ENCODE peak calls at places on chromosomes 3 and 15, in ten cellular contexts. D is GM13976, N is sigmoid colon, A is brain microvascular endothelial cell, Y is chondrocyte, J is fibroblast of mammary gland, P is thoracic aorta, S is GM23338, Z is HFFc6, M is A549. E is an unnamed sample.

GRCh38 chr15:31217566-31218270 is 108.9 kb upstream of the KLF13 start:
- DNase-seq in P (no peak), J (no peak), Z (no peak), M (no peak), N (no peak), S (no peak), D (no peak), A (no peak), Y (no peak), E (no peak)

GRCh38 chr3:127183931-127184869 is 8.7 kb upstream of the PRR23E start:
- DNase-seq in Y (no peak), Z (no peak), P (no peak), A (no peak), M (no peak), J (no peak), D (peak; percentile 19), N (peak; percentile 40), S (no peak), E (peak; percentile 75)

GRCh38 chr3:66639794-66640356 is 139.1 kb upstream of the LRIG1 start:
- DNase-seq in N (no peak), Z (no peak), S (no peak), J (no peak), Y (no peak), P (no peak), M (no peak), A (no peak), D (no peak), E (no peak)

GRCh38 chr15:28960979-28961378 is 75.2 kb downstream of the APBA2 start:
- DNase-seq in Y (no peak), N (no peak), S (no peak), J (peak; percentile 77), A (peak; percentile 86), D (no peak), Z (peak; percentile 44), P (no peak), M (peak; percentile 89), E (no peak)

GRCh38 chr3:157794771-157795170 is 291.6 kb upstream of the VEPH1 start:
- DNase-seq in N (no peak), D (no peak), S (no peak), A (no peak), J (peak; percentile 76), Y (no peak), P (no peak), M (no peak), Z (peak; percentile 64), E (no peak)

GRCh38 chr3:146368882-146369523 is 100.4 kb downstream of the PLSCR2 start:
- DNase-seq in A (no peak), S (no peak), P (no peak), D (no peak), N (no peak), Z (no peak), J (no peak), Y (no peak), M (no peak), E (no peak)

GRCh38 chr3:105938101-105938500 is 69.3 kb upstream of the CBLB start:
- DNase-seq in N (no peak), D (no peak), M (no peak), Y (no peak), Z (peak; percentile 24), A (no peak), S (peak; percentile 15), J (peak; percentile 55), P (no peak), E (no peak)

GRCh38 chr15:45132844-45133560 is 3.2 kb downstream of the DUOX1 start:
- DNase-seq in D (no peak), J (no peak), S (no peak), N (no peak), M (no peak), Y (no peak), Z (no peak), A (no peak), P (no peak), E (no peak)

GRCh38 chr3:59101091-59101738 is 51.4 kb upstream of the CFAP20DC start:
- DNase-seq in Y (no peak), D (no peak), P (no peak), M (no peak), A (no peak), S (no peak), Z (peak; percentile 39), J (no peak), N (no peak), E (no peak)

GRCh38 chr3:107943860-107944543 is 146.8 kb downstream of the CD47 start:
- DNase-seq in N (no peak), P (no peak), D (no peak), M (no peak), Y (no peak), S (no peak), Z (no peak), J (peak; percentile 72), A (no peak), E (no peak)

GRCh38 chr15:66830358-66830757 is 128.3 kb downstream of the SMAD6 start:
- DNase-seq in J (peak; percentile 83), A (peak; percentile 20), Z (peak; percentile 72), N (no peak), D (no peak), M (peak; percentile 32), S (no peak), Y (no peak), P (no peak), E (no peak)

GRCh38 chr15:61556037-61556648 is 327.0 kb upstream of the RORA start:
- DNase-seq in J (peak; percentile 55), Y (no peak), S (no peak), P (no peak), A (peak; percentile 79), D (no peak), N (no peak), M (no peak), Z (no peak), E (no peak)

GRCh38 chr15:92159906-92160841 is 233.5 kb upstream of the ST8SIA2 start:
- DNase-seq in Z (no peak), N (no peak), D (no peak), J (no peak), Y (no peak), P (no peak), S (peak; percentile 85), M (no peak), A (no peak), E (no peak)

GRCh38 chr15:59528965-59529402 is 82.6 kb upstream of the GCNT3 start:
- DNase-seq in Y (no peak), P (peak; percentile 67), N (peak; percentile 90), D (peak; percentile 64), Z (peak; percentile 86), A (peak; percentile 87), M (peak; percentile 93), S (peak; percentile 97), J (peak; percentile 83), E (peak; percentile 86)

GRCh38 chr3:73542127-73542526 is 82.6 kb downstream of the PDZRN3 start:
- DNase-seq in S (no peak), Y (no peak), Z (no peak), D (no peak), M (no peak), N (no peak), A (no peak), P (no peak), J (no peak), E (no peak)

GRCh38 chr3:133479895-133480669 is 80.2 kb downstream of the BFSP2 start:
- DNase-seq in S (no peak), D (peak; percentile 47), A (no peak), P (no peak), Y (no peak), Z (no peak), M (no peak), J (no peak), N (no peak), E (no peak)

GRCh38 chr3:74267583-74268184 is 346.8 kb downstream of the CNTN3 start:
- DNase-seq in Y (no peak), S (peak; percentile 91), J (peak; percentile 69), M (peak; percentile 51), P (peak; percentile 9), N (no peak), Z (peak; percentile 35), A (peak; percentile 49), D (peak; percentile 3), E (no peak)

GRCh38 chr3:138307896-138308295 is 21.8 kb downstream of the NME9 start:
- DNase-seq in J (no peak), P (no peak), N (no peak), M (no peak), D (no peak), Y (no peak), A (no peak), S (no peak), Z (no peak), E (no peak)

GRCh38 chr3:16151109-16151508 is 23.4 kb upstream of the GALNT15 start:
- DNase-seq in P (no peak), J (peak; percentile 95), D (no peak), A (peak; percentile 91), N (peak; percentile 93), M (peak; percentile 19), Y (no peak), Z (no peak), S (no peak), E (peak; percentile 86)

DNA sequence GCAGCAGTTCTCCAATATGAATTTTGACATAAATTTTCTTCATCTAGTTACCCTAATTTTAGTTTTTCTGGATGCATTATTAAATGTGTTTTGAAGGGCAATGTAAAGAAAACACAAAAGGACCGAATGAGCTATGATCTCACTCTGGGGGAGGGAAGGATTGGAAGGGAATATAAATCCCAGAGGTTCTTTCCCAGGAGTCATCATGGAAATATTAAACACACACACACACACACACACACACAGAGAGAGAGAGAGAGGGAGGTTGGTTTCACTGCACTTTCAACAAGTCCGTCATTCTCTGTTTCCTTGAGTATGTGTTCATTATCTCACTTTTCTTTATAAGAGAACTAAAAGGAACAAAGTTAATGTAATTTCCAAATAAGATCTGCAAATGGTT is 70.7 kb upstream of the DCBLD2 start:
- DNase-seq in A (peak; percentile 96), Y (no peak), N (no peak), J (peak; percentile 97), P (no peak), M (peak; percentile 90), S (no peak), D (no peak), Z (peak; percentile 91), E (no peak)
- TF ChIP-seq CTCF in A (no peak), Y (no peak), N (no peak), J (no peak), P (no peak), M (no peak), S (no peak), D (no peak), Z (no peak), E (no peak)

GRCh38 chr3:142962175-142962519 is 1.3 kb downstream of the PAQR9 start:
- DNase-seq in N (no peak), M (no peak), Y (no peak), J (no peak), P (no peak), A (no peak), Z (no peak), S (no peak), D (no peak), E (no peak)
- TF ChIP-seq CTCF in N (no peak), M (no peak), Y (no peak), J (no peak), P (no peak), A (no peak), Z (no peak), S (no peak), D (no peak), E (no peak)

GRCh38 chr3:100761211-100761921 is 52.1 kb downstream of the TFG start:
- DNase-seq in D (peak; percentile 13), A (no peak), Z (no peak), S (peak; percentile 50), J (no peak), P (no peak), Y (no peak), M (peak; percentile 21), N (no peak), E (no peak)
- TF ChIP-seq CTCF in D (no peak), A (peak; percentile 53), Z (peak; percentile 36), S (peak; percentile 40), J (peak; percentile 27), P (no peak), Y (peak; percentile 32), M (no peak), N (no peak), E (no peak)

GRCh38 chr3:155956508-155957411 is 86.3 kb downstream of the GMPS start:
- DNase-seq in N (no peak), D (no peak), M (no peak), Y (no peak), S (no peak), A (no peak), P (no peak), Z (no peak), J (no peak), E (no peak)
- TF ChIP-seq CTCF in N (no peak), D (no peak), M (no peak), Y (no peak), S (peak; percentile 13), A (no peak), P (no peak), Z (no peak), J (no peak), E (no peak)

E was measured in lower leg skin.